ENCODE peak calls at places on chromosome 4, in nine cellular contexts. M is right atrium auricular region, H is tibial nerve, V is GM12878, B is esophagus squamous epithelium, S is MM.1S, R is H9, I is suprapubic skin, W is ascending aorta. G is an unnamed sample.

GRCh38 chr4:24244663-24245519 is 339.5 kb downstream of the DHX15 start:
- DNase-seq in M (peak; percentile 80), H (no peak), V (no peak), B (no peak), S (no peak), R (no peak), I (no peak), W (no peak), G (no peak)

GRCh38 chr4:96983830-96984229 is 1143.9 kb downstream of the PDHA2 start:
- DNase-seq in M (no peak), H (no peak), V (no peak), B (no peak), S (no peak), R (no peak), I (no peak), W (no peak), G (no peak)

GRCh38 chr4:26267087-26267486 is 53.7 kb upstream of the RBPJ start:
- DNase-seq in M (peak; percentile 83), H (peak; percentile 50), V (no peak), B (no peak), S (no peak), R (no peak), I (no peak), W (peak; percentile 18), G (no peak)

GRCh38 chr4:123235431-123235830 is 161.2 kb upstream of the SPRY1 start:
- DNase-seq in M (no peak), H (no peak), V (no peak), B (no peak), S (no peak), R (no peak), I (no peak), W (no peak), G (no peak)

GRCh38 chr4:41204400-41204978 is 9.9 kb downstream of the APBB2 start:
- DNase-seq in M (no peak), H (no peak), V (no peak), B (no peak), S (no peak), R (no peak), I (no peak), W (no peak), G (peak; percentile 84)

GRCh38 chr4:177436456-177436855 is 5.8 kb downstream of the AGA start:
- DNase-seq in M (no peak), H (no peak), V (no peak), B (no peak), S (no peak), R (no peak), I (no peak), W (no peak), G (no peak)

GRCh38 chr4:121180558-121180957 is 16.4 kb upstream of the TNIP3 start:
- DNase-seq in M (no peak), H (no peak), V (no peak), B (no peak), S (no peak), R (no peak), I (no peak), W (no peak), G (no peak)

GRCh38 chr4:95715830-95716229 is 124.1 kb upstream of the PDHA2 start:
- DNase-seq in M (no peak), H (no peak), V (no peak), B (no peak), S (no peak), R (no peak), I (no peak), W (no peak), G (no peak)

GRCh38 chr4:156673483-156673882 is 298.1 kb downstream of the PDGFC start:
- DNase-seq in M (no peak), H (no peak), V (no peak), B (no peak), S (no peak), R (no peak), I (no peak), W (no peak), G (no peak)

GRCh38 chr4:153076861-153077260 is 127.4 kb upstream of the TRIM2 start:
- DNase-seq in M (no peak), H (no peak), V (no peak), B (no peak), S (no peak), R (no peak), I (no peak), W (no peak), G (no peak)

GRCh38 chr4:74202062-74202586 is 44.2 kb downstream of the MTHFD2L start:
- DNase-seq in M (no peak), H (no peak), V (no peak), B (no peak), S (no peak), R (no peak), I (no peak), W (no peak), G (no peak)

GRCh38 chr4:1493540-1494287 is 87.5 kb upstream of the NKX1-1 start:
- DNase-seq in M (no peak), H (no peak), V (no peak), B (no peak), S (no peak), R (no peak), I (no peak), W (no peak), G (no peak)
- TF ChIP-seq CTCF in M (no peak), H (no peak), V (no peak), B (no peak), S (no peak), R (no peak), I (no peak), W (no peak), G (no peak)

DNA sequence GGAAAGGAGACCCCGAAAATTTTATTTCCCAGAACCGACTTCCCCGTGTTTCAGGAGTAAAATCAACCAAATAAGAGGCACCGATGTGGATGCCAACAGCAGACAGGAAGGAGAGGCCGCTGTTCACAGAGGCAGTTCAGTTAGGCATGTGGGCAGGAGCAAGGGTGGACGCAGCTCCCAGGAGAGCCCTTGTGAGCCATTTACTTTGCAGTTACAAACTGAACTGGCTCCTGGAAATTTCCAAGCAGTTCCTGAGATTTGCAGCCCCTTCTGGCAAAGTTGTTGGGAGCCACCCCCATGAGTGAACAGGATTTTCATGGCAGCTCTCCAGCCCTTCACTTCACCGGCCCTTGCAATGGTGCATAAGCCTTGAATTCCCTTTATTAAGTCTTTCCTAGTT is 189.2 kb downstream of the AFAP1 start:
- DNase-seq in M (no peak), H (no peak), V (no peak), B (no peak), S (no peak), R (no peak), I (no peak), W (no peak), G (no peak)
- H3K4me1 ChIP-seq in M (no peaks in the 10 kb centered on the region), H (no peaks in the 10 kb centered on the region), V (no peaks in the 10 kb centered on the region), B (no peaks in the 10 kb centered on the region), S (peaks cover 34% of the 10 kb centered on the region), R (no peaks in the 10 kb centered on the region), I (peaks cover 4% of the 10 kb centered on the region), W (no peaks in the 10 kb centered on the region), G (no peaks in the 10 kb centered on the region)

GRCh38 chr4:184648220-184649025 is 824 bp downstream of the CASP3 start:
- DNase-seq in M (peak; percentile 68), H (peak; percentile 34), V (no peak), B (peak; percentile 12), S (peak; percentile 64), R (peak; percentile 43), I (peak; percentile 87), W (no peak), G (peak; percentile 77)

GRCh38 chr4:184649971-184650855 is 675 bp downstream of the PRIMPOL start:
- DNase-seq in M (no peak), H (no peak), V (no peak), B (no peak), S (peak; percentile 46), R (no peak), I (no peak), W (no peak), G (peak; percentile 49)

GRCh38 chr4:184649026-184649970 is at the start of the genes CASP3 and PRIMPOL:
- DNase-seq in M (peak; percentile 96), H (peak; percentile 90), V (peak; percentile 60), B (peak; percentile 97), S (peak; percentile 94), R (peak; percentile 97), I (peak; percentile 98), W (peak; percentile 88), G (peak; percentile 97)

GRCh38 chr4:184645904-184646610 is 3.2 kb downstream of the CASP3 start:
- DNase-seq in M (no peak), H (no peak), V (no peak), B (no peak), S (peak; percentile 66), R (no peak), I (no peak), W (no peak), G (no peak)

DNA sequence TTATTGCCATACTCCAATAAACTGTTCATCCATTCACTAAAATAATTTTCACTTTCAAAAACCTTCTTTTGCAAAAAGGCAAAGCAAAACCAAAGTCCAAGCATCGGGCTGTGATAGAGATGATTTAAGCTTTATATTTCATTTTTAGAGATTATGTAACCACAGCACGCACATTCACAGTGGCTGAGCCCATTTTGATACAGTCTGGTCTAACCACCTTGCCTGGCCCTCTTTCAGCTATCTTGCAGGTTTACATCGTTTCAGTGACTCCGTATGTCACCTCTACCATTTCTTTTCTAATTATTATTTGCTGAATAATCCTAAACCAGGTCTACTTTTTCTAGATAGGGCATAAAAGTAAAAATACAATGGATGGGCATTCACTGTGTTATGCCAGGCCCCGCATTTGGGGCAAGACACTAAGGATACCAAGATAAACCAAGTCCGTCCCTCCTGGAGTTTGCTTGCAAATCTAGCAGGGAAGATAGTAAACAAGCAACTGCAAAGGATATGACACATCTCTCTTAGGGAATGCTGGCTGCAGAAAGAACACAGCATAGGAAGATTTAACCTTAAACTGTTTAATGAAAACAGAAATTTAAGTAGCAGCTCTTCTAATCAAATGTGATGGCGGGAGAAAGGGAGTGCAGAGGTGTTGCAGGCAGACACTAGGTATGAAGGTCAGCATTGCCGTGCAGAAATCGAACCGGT is 1.7 kb downstream of the CASP3 start:
- DNase-seq in M (no peak), H (no peak), V (no peak), B (no peak), S (peak; percentile 12), R (no peak), I (no peak), W (no peak), G (no peak)
- H3K27ac ChIP-seq in M (peak overlapping the region; percentile 98), H (no peak overlapping the region), V (peak overlapping the region; percentile 85), B (peak overlapping the region; percentile 100), S (peak overlapping the region; percentile 74), R (no peak overlapping the region), I (peak overlapping the region; percentile 96), W (peak overlapping the region; percentile 100), G (peak overlapping the region; percentile 94)

GRCh38 chr4:76952631-76953587 is 3.4 kb downstream of the SEPTIN11 start:
- DNase-seq in M (no peak), H (no peak), V (no peak), B (no peak), S (no peak), R (no peak), I (no peak), W (no peak), G (no peak)
- TF ChIP-seq CTCF in M (no peak), H (no peak), V (no peak), B (no peak), S (no peak), R (no peak), I (no peak), W (no peak), G (no peak)

G was measured in adrenal gland.